ENCODE peak calls at places on chromosome 3, in eight cellular contexts. X is GM12878, S is mammary epithelial cell, Z is fibroblast of lung, J is mesenchymal stem cell, H is HCT116, M is HepG2, N is GM23248. Q is an unnamed sample. For H3K27me3, the result is how much of the 10 kb centered on the place peaks cover.

GRCh38 chr3:196546537-196546936 is 21.8 kb downstream of the WDR53 start:
- DNase-seq in N (no peak), S (no peak), J (no peak), H (no peak), Z (no peak), X (no peak), M (no peak), Q (no peak)

GRCh38 chr3:194632983-194633348 is 253 bp downstream of the TMEM44 start:
- DNase-seq in S (no peak), N (peak), Z (no peak), X (no peak), J (peak), H (no peak), M (no peak), Q (no peak)

GRCh38 chr3:128236667-128237066 is 83.4 kb downstream of the EEFSEC start:
- DNase-seq in X (no peak), H (no peak), J (no peak), M (peak), S (no peak), Z (no peak), N (no peak), Q (no peak)

GRCh38 chr3:197748597-197749314 is 927 bp upstream of the FYTTD1 start:
- DNase-seq in H (no peak), Z (peak), J (no peak), S (no peak), X (no peak), N (peak), M (no peak), Q (peak)

GRCh38 chr3:125160911-125161371 is 51.6 kb downstream of the SLC12A8 start:
- DNase-seq in M (no peak), S (no peak), Z (peak), H (no peak), J (peak), X (no peak), N (peak), Q (peak)

GRCh38 chr3:127534161-127534451 is 56.4 kb downstream of the TPRA1 start:
- DNase-seq in M (no peak), Z (no peak), N (no peak), S (no peak), J (no peak), X (no peak), H (no peak), Q (no peak)

GRCh38 chr3:147244397-147244796 is 161.9 kb downstream of the ZIC4 start:
- DNase-seq in Z (no peak), S (no peak), J (no peak), X (no peak), M (no peak), N (no peak), H (no peak), Q (no peak)

GRCh38 chr3:68306571-68306970 is 625.8 kb downstream of the TAFA4 start:
- DNase-seq in H (no peak), X (no peak), M (peak), J (peak), N (peak), Z (no peak), S (no peak), Q (peak)

GRCh38 chr3:40847571-40847992 is 322.8 kb downstream of the ZNF621 start:
- DNase-seq in S (peak), H (no peak), M (peak), N (no peak), X (no peak), Z (no peak), J (peak), Q (no peak)

GRCh38 chr3:26437678-26438077 is 184.9 kb upstream of the LRRC3B start:
- DNase-seq in S (peak), X (no peak), J (peak), M (no peak), H (no peak), Z (peak), N (peak), Q (no peak)

GRCh38 chr3:183400352-183400751 is 28.1 kb downstream of the MCF2L2 start:
- DNase-seq in H (no peak), M (no peak), Z (no peak), S (no peak), X (no peak), N (no peak), J (no peak), Q (no peak)

GRCh38 chr3:196398782-196399181 is 33.4 kb downstream of the UBXN7 start:
- DNase-seq in Z (no peak), M (no peak), N (no peak), J (no peak), S (no peak), X (no peak), H (no peak), Q (no peak)

GRCh38 chr3:14358426-14359211 is 43.8 kb upstream of the SLC6A6 start:
- DNase-seq in S (peak), M (no peak), X (no peak), H (no peak), N (peak), J (peak), Z (peak), Q (peak)
- H3K4me3 ChIP-seq in S (no peak), M (no peak), X (no peak), H (no peak), N (peak), J (peak), Z (no peak), Q (no peak)

DNA sequence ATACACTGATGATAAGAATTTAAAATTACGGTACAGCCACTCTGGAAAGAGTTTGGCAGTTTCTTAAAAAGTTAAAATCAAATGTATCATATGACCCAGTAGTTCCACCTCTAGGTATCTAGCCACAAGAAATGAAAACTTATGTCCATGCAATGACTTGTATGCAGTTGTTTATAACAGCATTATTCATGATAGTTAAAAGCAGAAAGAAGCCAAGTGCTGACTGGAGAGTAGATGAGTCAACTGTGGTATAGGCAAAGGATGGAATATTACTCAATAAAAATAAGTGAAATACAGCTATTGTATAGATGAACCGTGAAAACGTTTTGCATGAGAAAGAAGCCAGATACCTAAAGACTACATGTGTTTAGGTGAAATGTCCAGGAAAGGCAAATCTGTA is 14.8 kb downstream of the GPR87 start:
- DNase-seq in S (peak), M (no peak), X (no peak), J (peak), N (peak), H (no peak), Z (peak), Q (peak)
- H3K27me3 ChIP-seq in S (under half), M (under half), X (under half), J (under half), N (under half), H (under half), Z (under half), Q (under half)

GRCh38 chr3:172869797-172870518 is 119.4 kb downstream of the ECT2 start:
- DNase-seq in N (no peak), X (no peak), S (no peak), M (no peak), H (no peak), J (no peak), Z (no peak), Q (no peak)

GRCh38 chr3:172869356-172869755 is 118.8 kb downstream of the ECT2 start:
- DNase-seq in S (peak), Z (peak), X (no peak), H (no peak), J (no peak), M (no peak), N (peak), Q (peak)

GRCh38 chr3:172868565-172869172 is 118.1 kb downstream of the ECT2 start:
- DNase-seq in N (no peak), X (no peak), M (no peak), H (no peak), S (no peak), J (no peak), Z (no peak), Q (no peak)
- H3K9ac ChIP-seq in N (no peak), X (no peak), M (no peak), H (no peak), S (no peak), J (no peak), Z (no peak), Q (no peak)

DNA sequence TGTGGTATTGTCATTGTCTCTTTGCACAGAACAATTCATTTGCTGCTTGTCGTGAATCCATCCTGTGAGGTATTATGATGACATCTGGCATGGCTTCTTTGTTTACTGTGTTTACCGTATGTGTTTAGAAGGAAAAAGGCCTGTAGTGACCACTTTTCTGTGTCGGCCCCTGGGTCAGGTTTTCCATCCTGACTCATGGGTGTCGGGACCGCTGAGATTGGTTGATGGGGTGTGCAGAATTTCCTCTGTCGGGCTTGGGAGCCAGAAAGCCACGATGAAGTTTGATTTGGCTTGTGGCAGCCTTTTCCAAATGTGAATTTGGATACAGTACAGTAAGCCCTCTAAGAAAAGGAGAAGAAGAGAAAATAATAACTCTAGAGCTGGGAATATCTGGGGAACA is 113.5 kb downstream of the FNDC3B start:
- DNase-seq in M (no peak), Z (no peak), J (peak), H (no peak), N (peak), X (no peak), S (no peak), Q (peak)
- H3K4me3 ChIP-seq in M (no peak), Z (peak), J (peak), H (peak), N (peak), X (peak), S (no peak), Q (peak)

DNA sequence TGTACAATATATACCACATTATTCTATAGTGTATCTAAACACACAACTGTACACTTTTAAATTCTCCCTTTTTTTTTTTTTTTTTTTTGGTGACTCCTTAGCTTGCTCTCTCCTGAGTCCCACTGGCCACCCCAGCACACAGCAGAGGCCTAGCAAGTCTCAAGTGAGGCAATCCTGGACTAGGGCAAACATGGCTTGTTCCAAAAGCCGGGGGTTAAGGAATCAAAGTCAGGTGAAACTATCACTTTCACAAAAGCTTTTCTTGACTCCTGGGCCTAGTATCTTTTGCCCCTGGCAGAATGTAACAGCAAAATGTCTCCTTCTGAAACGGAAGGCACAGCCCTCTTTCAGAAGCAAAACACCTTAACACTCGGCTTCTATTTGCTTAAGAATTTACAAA is 5.8 kb downstream of the EOMES start:
- DNase-seq in X (no peak), J (no peak), S (no peak), N (no peak), M (no peak), H (no peak), Z (no peak), Q (no peak)
- H3K27me3 ChIP-seq in X (under half), J (under half), S (under half), N (half or more), M (half or more), H (under half), Z (under half), Q (under half)

GRCh38 chr3:132655471-132655870 is 4.1 kb downstream of the ACAD11 start:
- DNase-seq in Z (no peak), M (no peak), X (no peak), S (no peak), H (no peak), J (no peak), N (no peak), Q (no peak)
- H3K9ac ChIP-seq in Z (no peak), M (no peak), X (no peak), S (no peak), H (no peak), J (no peak), N (no peak), Q (no peak)

DNA sequence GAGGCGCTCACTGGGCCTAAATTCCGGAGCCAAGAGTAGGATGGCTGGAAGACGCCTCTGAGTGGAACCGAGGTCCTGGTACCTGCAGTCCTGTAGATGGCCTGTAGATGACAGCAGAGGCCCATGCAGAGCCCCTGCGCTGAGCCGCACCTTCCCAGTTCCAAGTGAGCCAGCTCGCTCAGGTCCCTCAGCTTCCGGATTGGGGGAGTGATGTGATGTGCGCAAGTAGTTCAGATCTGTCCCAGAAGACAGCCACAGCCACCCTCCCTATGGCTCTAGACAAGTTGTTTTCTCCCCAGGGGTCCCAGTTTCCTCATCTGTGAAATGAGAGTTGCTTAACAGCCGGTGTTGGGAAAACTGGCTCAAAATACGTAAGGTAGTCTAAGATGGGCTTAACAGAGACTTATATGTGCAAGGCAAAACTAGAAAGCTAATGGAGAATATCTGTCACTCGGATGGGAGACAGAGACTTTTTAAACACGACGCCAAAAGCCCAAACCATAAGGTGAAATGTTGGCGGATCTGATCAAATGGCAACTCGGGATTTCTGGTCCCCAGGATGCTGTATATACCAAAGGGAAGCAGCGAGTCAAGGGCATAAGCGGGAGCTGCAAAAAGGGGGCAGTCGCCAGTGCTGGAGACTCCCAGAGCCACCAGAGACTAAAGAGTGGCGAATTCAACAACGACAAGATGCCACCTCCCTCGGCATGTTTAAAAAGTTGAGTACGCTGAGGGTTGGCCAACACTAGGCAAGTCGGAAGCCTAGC is 765 bp upstream of the MAPKAPK3 start:
- DNase-seq in H (peak), J (peak), N (peak), X (no peak), S (peak), Z (peak), M (peak), Q (peak)
- H3K4me3 ChIP-seq in H (peak), J (peak), N (peak), X (peak), S (peak), Z (peak), M (peak), Q (peak)

Q was measured in adipocyte.